ENCODE peak calls at places on chromosome 14, in eight cellular contexts. P is WTC11, F is dorsolateral prefrontal cortex, I is lower leg skin, O is GM13977, E is astrocyte of the spinal cord, W is RWPE1, R is B cell. Z is an unnamed sample.

GRCh38 chr14:104580961-104581360 is 1.4 kb downstream of the C14orf180 start:
- DNase-seq in P (no peak), F (no peak), I (peak), O (no peak), E (no peak), W (no peak), R (no peak), Z (no peak)

GRCh38 chr14:50523271-50524041 is 8.9 kb downstream of the MAP4K5 start:
- DNase-seq in P (no peak), F (no peak), I (no peak), O (no peak), E (no peak), W (no peak), R (no peak), Z (no peak)

GRCh38 chr14:100533647-100534485 is 53.4 kb downstream of the BEGAIN start:
- DNase-seq in P (peak), F (peak), I (peak), O (peak), E (no peak), W (no peak), R (no peak), Z (peak)

GRCh38 chr14:50230601-50231474 is 540 bp downstream of the SOS2 start:
- DNase-seq in P (peak), F (peak), I (peak), O (peak), E (peak), W (peak), R (peak), Z (no peak)

GRCh38 chr14:100979780-100980179 is 76.3 kb upstream of the RTL1 start:
- DNase-seq in P (no peak), F (no peak), I (no peak), O (no peak), E (peak), W (peak), R (no peak), Z (no peak)

GRCh38 chr14:104132981-104133380 is 5.4 kb upstream of the KIF26A start:
- DNase-seq in P (peak), F (no peak), I (no peak), O (no peak), E (no peak), W (no peak), R (no peak), Z (no peak)

GRCh38 chr14:100590726-100591452 is 3.7 kb upstream of the BEGAIN start:
- DNase-seq in P (peak), F (no peak), I (no peak), O (no peak), E (no peak), W (no peak), R (no peak), Z (no peak)

GRCh38 chr14:85531594-85532391 is 1.8 kb downstream of the FLRT2 start:
- DNase-seq in P (peak), F (peak), I (peak), O (no peak), E (peak), W (peak), R (no peak), Z (peak)

GRCh38 chr14:69356903-69357543 is 41.1 kb downstream of the ERH start:
- DNase-seq in P (no peak), F (no peak), I (no peak), O (no peak), E (no peak), W (no peak), R (no peak), Z (no peak)

GRCh38 chr14:101250948-101251811 is 310.1 kb upstream of the DIO3 start:
- DNase-seq in P (no peak), F (no peak), I (no peak), O (no peak), E (no peak), W (no peak), R (no peak), Z (no peak)

GRCh38 chr14:38255408-38255672 is 553 bp downstream of the CLEC14A start:
- DNase-seq in P (peak), F (no peak), I (no peak), O (no peak), E (peak), W (no peak), R (peak), Z (peak)

GRCh38 chr14:70888681-70889175 is 18.5 kb upstream of the PCNX1 start:
- DNase-seq in P (no peak), F (no peak), I (no peak), O (no peak), E (peak), W (peak), R (no peak), Z (no peak)

GRCh38 chr14:106417224-106418049 is 891.1 kb downstream of the TMEM121 start:
- DNase-seq in P (peak), F (no peak), I (no peak), O (peak), E (no peak), W (no peak), R (peak), Z (no peak)

GRCh38 chr14:100773331-100774163 is 46.9 kb downstream of the DLK1 start:
- DNase-seq in P (no peak), F (no peak), I (no peak), O (no peak), E (no peak), W (no peak), R (no peak), Z (no peak)

GRCh38 chr14:64212666-64213065 is 81.5 kb downstream of the ESR2 start:
- DNase-seq in P (no peak), F (no peak), I (no peak), O (no peak), E (no peak), W (no peak), R (no peak), Z (no peak)

GRCh38 chr14:47392351-47392750 is 283.1 kb downstream of the MDGA2 start:
- DNase-seq in P (no peak), F (no peak), I (no peak), O (no peak), E (peak), W (no peak), R (no peak), Z (no peak)

GRCh38 chr14:105478624-105479305 is 4.1 kb downstream of the CRIP2 start:
- DNase-seq in P (no peak), F (no peak), I (no peak), O (no peak), E (no peak), W (no peak), R (peak), Z (no peak)

GRCh38 chr14:64825498-64825897 is 54.2 kb downstream of the SPTB start:
- DNase-seq in P (no peak), F (peak), I (no peak), O (no peak), E (no peak), W (no peak), R (no peak), Z (no peak)

GRCh38 chr14:22070119-22070982 is 396.7 kb upstream of the OR4E1 start:
- DNase-seq in P (peak), F (no peak), I (no peak), O (no peak), E (no peak), W (peak), R (peak), Z (no peak)

GRCh38 chr14:99728981-99729451 is 44.9 kb downstream of the CYP46A1 start:
- DNase-seq in P (peak), F (no peak), I (no peak), O (no peak), E (no peak), W (no peak), R (no peak), Z (no peak)

GRCh38 chr14:96698846-96699543 is 98.2 kb upstream of the VRK1 start:
- DNase-seq in P (no peak), F (no peak), I (no peak), O (peak), E (no peak), W (no peak), R (peak), Z (no peak)
- TF ChIP-seq CTCF in P (no peak), F (no peak), I (no peak), O (peak), E (no peak), W (no peak), R (no peak), Z (peak)

GRCh38 chr14:34693228-34693939 is 21.0 kb downstream of the CFL2 start:
- DNase-seq in P (peak), F (peak), I (no peak), O (no peak), E (no peak), W (no peak), R (no peak), Z (no peak)
- TF ChIP-seq CTCF in P (no peak), F (no peak), I (no peak), O (no peak), E (no peak), W (no peak), R (no peak), Z (no peak)

GRCh38 chr14:56004807-56005579 is 113.2 kb upstream of the PELI2 start:
- DNase-seq in P (no peak), F (no peak), I (no peak), O (peak), E (peak), W (no peak), R (peak), Z (no peak)

GRCh38 chr14:56002316-56002715 is 115.9 kb upstream of the PELI2 start:
- DNase-seq in P (no peak), F (no peak), I (no peak), O (no peak), E (peak), W (no peak), R (no peak), Z (no peak)

GRCh38 chr14:56004323-56004722 is 113.9 kb upstream of the PELI2 start:
- DNase-seq in P (no peak), F (no peak), I (no peak), O (no peak), E (no peak), W (no peak), R (no peak), Z (no peak)

GRCh38 chr14:56002876-56003625 is 115.2 kb upstream of the PELI2 start:
- DNase-seq in P (no peak), F (no peak), I (no peak), O (no peak), E (peak), W (no peak), R (peak), Z (no peak)

GRCh38 chr14:56000846-56001245 is 117.4 kb upstream of the PELI2 start:
- DNase-seq in P (no peak), F (no peak), I (no peak), O (no peak), E (no peak), W (no peak), R (no peak), Z (no peak)
- TF ChIP-seq CTCF in P (no peak), F (no peak), I (no peak), O (no peak), E (no peak), W (no peak), R (no peak), Z (no peak)

GRCh38 chr14:23306412-23307145 is at the start of gene BCL2L2:
- DNase-seq in P (peak), F (peak), I (peak), O (peak), E (peak), W (peak), R (peak), Z (peak)
- TF ChIP-seq CTCF in P (no peak), F (no peak), I (no peak), O (no peak), E (no peak), W (no peak), R (no peak), Z (no peak)

GRCh38 chr14:34027990-34028490 is 77.2 kb upstream of the EGLN3 start:
- DNase-seq in P (no peak), F (no peak), I (no peak), O (no peak), E (no peak), W (no peak), R (no peak), Z (no peak)
- TF ChIP-seq CTCF in P (no peak), F (no peak), I (no peak), O (no peak), E (no peak), W (no peak), R (no peak), Z (no peak)

GRCh38 chr14:79554816-79555215 is 656.5 kb downstream of the DIO2 start:
- DNase-seq in P (no peak), F (no peak), I (no peak), O (no peak), E (no peak), W (no peak), R (no peak), Z (no peak)
- TF ChIP-seq CTCF in P (no peak), F (no peak), I (no peak), O (no peak), E (no peak), W (no peak), R (no peak), Z (no peak)

DNA sequence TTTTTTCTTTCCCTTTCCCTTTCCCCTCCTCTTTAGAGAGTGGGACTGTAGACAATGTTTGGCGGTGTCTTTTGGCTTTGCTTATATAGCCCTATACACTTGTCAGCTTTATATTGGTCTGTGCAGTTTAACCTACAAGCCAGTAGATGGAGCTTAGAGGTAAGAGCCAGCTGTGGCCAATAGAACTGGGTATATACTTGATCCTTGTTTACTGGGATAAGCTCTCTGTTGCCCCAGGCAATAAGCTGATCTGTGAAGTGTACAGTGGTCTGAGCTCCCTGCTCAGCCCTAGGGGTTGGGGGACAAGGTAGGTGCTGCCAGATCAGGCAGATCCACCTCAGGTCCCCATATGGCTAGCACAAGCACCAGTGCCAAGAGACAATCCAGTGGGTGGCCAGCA is 434.1 kb downstream of the NOVA1 start:
- DNase-seq in P (no peak), F (no peak), I (no peak), O (no peak), E (peak), W (no peak), R (no peak), Z (no peak)
- TF ChIP-seq CTCF in P (peak), F (peak), I (no peak), O (peak), E (peak), W (peak), R (no peak), Z (peak)

GRCh38 chr14:77124345-77125274 is 17.0 kb downstream of the ZDHHC22 start:
- DNase-seq in P (peak), F (peak), I (no peak), O (peak), E (peak), W (no peak), R (peak), Z (no peak)
- TF ChIP-seq CTCF in P (peak), F (peak), I (no peak), O (peak), E (peak), W (peak), R (peak), Z (peak)